ENCODE peak calls at places on chromosomes 3 and 15, in nine cellular contexts. One of them, this sample, is unnamed.

GRCh38 chr3:45664558-45664957 is 24.6 kb upstream of the SACM1L start:
- DNase-seq in cardiac muscle cell: no peak
- DNase-seq in AG09309: no peak
- DNase-seq in psoas muscle: no peak
- DNase-seq in lower leg skin: no peak
- DNase-seq in Calu3: no peak
- DNase-seq in uterus: no peak
- DNase-seq in cardiac fibroblast: no peak
- DNase-seq in thoracic aorta: no peak
- DNase-seq in this sample: no peak

GRCh38 chr15:92667291-92667904 is 11.8 kb upstream of the FAM174B start:
- DNase-seq in cardiac muscle cell: no peak
- DNase-seq in AG09309: no peak
- DNase-seq in psoas muscle: no peak
- DNase-seq in lower leg skin: no peak
- DNase-seq in Calu3: no peak
- DNase-seq in uterus: no peak
- DNase-seq in cardiac fibroblast: peak
- DNase-seq in thoracic aorta: no peak
- DNase-seq in this sample: no peak

GRCh38 chr3:38853021-38853420 is 37.0 kb upstream of the SCN10A start:
- DNase-seq in cardiac muscle cell: no peak
- DNase-seq in AG09309: no peak
- DNase-seq in psoas muscle: no peak
- DNase-seq in lower leg skin: no peak
- DNase-seq in Calu3: no peak
- DNase-seq in uterus: no peak
- DNase-seq in cardiac fibroblast: peak
- DNase-seq in thoracic aorta: no peak
- DNase-seq in this sample: no peak

GRCh38 chr3:187027531-187027936 is 97.2 kb downstream of the ST6GAL1 start:
- DNase-seq in cardiac muscle cell: no peak
- DNase-seq in AG09309: no peak
- DNase-seq in psoas muscle: no peak
- DNase-seq in lower leg skin: no peak
- DNase-seq in Calu3: no peak
- DNase-seq in uterus: no peak
- DNase-seq in cardiac fibroblast: no peak
- DNase-seq in thoracic aorta: no peak
- DNase-seq in this sample: no peak

GRCh38 chr3:149536429-149536828 is 61.9 kb downstream of the TM4SF4 start:
- DNase-seq in cardiac muscle cell: peak
- DNase-seq in AG09309: no peak
- DNase-seq in psoas muscle: peak
- DNase-seq in lower leg skin: no peak
- DNase-seq in Calu3: no peak
- DNase-seq in uterus: peak
- DNase-seq in cardiac fibroblast: peak
- DNase-seq in thoracic aorta: no peak
- DNase-seq in this sample: no peak

GRCh38 chr15:58240191-58240932 is 102.2 kb downstream of the AQP9 start:
- DNase-seq in cardiac muscle cell: no peak
- DNase-seq in AG09309: no peak
- DNase-seq in psoas muscle: no peak
- DNase-seq in lower leg skin: no peak
- DNase-seq in Calu3: no peak
- DNase-seq in uterus: no peak
- DNase-seq in cardiac fibroblast: no peak
- DNase-seq in thoracic aorta: no peak
- DNase-seq in this sample: no peak

GRCh38 chr3:21934576-21934975 is 183.6 kb upstream of the ZNF385D start:
- DNase-seq in cardiac muscle cell: no peak
- DNase-seq in AG09309: no peak
- DNase-seq in psoas muscle: no peak
- DNase-seq in lower leg skin: no peak
- DNase-seq in Calu3: no peak
- DNase-seq in uterus: no peak
- DNase-seq in cardiac fibroblast: no peak
- DNase-seq in thoracic aorta: no peak
- DNase-seq in this sample: no peak

GRCh38 chr15:29364429-29365078 is 94.9 kb upstream of the NSMCE3 start:
- DNase-seq in cardiac muscle cell: peak
- DNase-seq in AG09309: peak
- DNase-seq in psoas muscle: no peak
- DNase-seq in lower leg skin: no peak
- DNase-seq in Calu3: no peak
- DNase-seq in uterus: no peak
- DNase-seq in cardiac fibroblast: peak
- DNase-seq in thoracic aorta: no peak
- DNase-seq in this sample: no peak

GRCh38 chr3:160331127-160331937 is 67.7 kb downstream of the IFT80 start:
- DNase-seq in cardiac muscle cell: no peak
- DNase-seq in AG09309: peak
- DNase-seq in psoas muscle: no peak
- DNase-seq in lower leg skin: no peak
- DNase-seq in Calu3: peak
- DNase-seq in uterus: no peak
- DNase-seq in cardiac fibroblast: peak
- DNase-seq in thoracic aorta: no peak
- DNase-seq in this sample: peak

GRCh38 chr15:70505971-70506887 is 257.1 kb downstream of the UACA start:
- DNase-seq in cardiac muscle cell: no peak
- DNase-seq in AG09309: no peak
- DNase-seq in psoas muscle: no peak
- DNase-seq in lower leg skin: no peak
- DNase-seq in Calu3: no peak
- DNase-seq in uterus: no peak
- DNase-seq in cardiac fibroblast: no peak
- DNase-seq in thoracic aorta: no peak
- DNase-seq in this sample: no peak

GRCh38 chr15:67180514-67181191 is 73.8 kb downstream of the AAGAB start:
- DNase-seq in cardiac muscle cell: no peak
- DNase-seq in AG09309: no peak
- DNase-seq in psoas muscle: peak
- DNase-seq in lower leg skin: peak
- DNase-seq in Calu3: no peak
- DNase-seq in uterus: peak
- DNase-seq in cardiac fibroblast: no peak
- DNase-seq in thoracic aorta: no peak
- DNase-seq in this sample: no peak

GRCh38 chr15:52567886-52568568 is 803 bp downstream of the ARPP19 start:
- DNase-seq in cardiac muscle cell: no peak
- DNase-seq in AG09309: no peak
- DNase-seq in psoas muscle: peak
- DNase-seq in lower leg skin: no peak
- DNase-seq in Calu3: peak
- DNase-seq in uterus: no peak
- DNase-seq in cardiac fibroblast: peak
- DNase-seq in thoracic aorta: no peak
- DNase-seq in this sample: no peak

GRCh38 chr15:90840954-90841353 is 27.4 kb upstream of the FURIN start:
- DNase-seq in cardiac muscle cell: no peak
- DNase-seq in AG09309: no peak
- DNase-seq in psoas muscle: no peak
- DNase-seq in lower leg skin: no peak
- DNase-seq in Calu3: no peak
- DNase-seq in uterus: no peak
- DNase-seq in cardiac fibroblast: peak
- DNase-seq in thoracic aorta: no peak
- DNase-seq in this sample: no peak

GRCh38 chr15:76333720-76334437 is 2.7 kb upstream of the ISL2 start:
- DNase-seq in cardiac muscle cell: peak
- DNase-seq in AG09309: no peak
- DNase-seq in psoas muscle: no peak
- DNase-seq in lower leg skin: peak
- DNase-seq in Calu3: peak
- DNase-seq in uterus: no peak
- DNase-seq in cardiac fibroblast: no peak
- DNase-seq in thoracic aorta: no peak
- DNase-seq in this sample: no peak

GRCh38 chr3:39637807-39638206 is 170.3 kb downstream of the MOBP start:
- DNase-seq in cardiac muscle cell: no peak
- DNase-seq in AG09309: no peak
- DNase-seq in psoas muscle: no peak
- DNase-seq in lower leg skin: no peak
- DNase-seq in Calu3: peak
- DNase-seq in uterus: no peak
- DNase-seq in cardiac fibroblast: peak
- DNase-seq in thoracic aorta: no peak
- DNase-seq in this sample: no peak

GRCh38 chr3:43499256-43499655 is 122.6 kb downstream of the ANO10 start:
- DNase-seq in cardiac muscle cell: no peak
- DNase-seq in AG09309: no peak
- DNase-seq in psoas muscle: no peak
- DNase-seq in lower leg skin: no peak
- DNase-seq in Calu3: no peak
- DNase-seq in uterus: no peak
- DNase-seq in cardiac fibroblast: no peak
- DNase-seq in thoracic aorta: no peak
- DNase-seq in this sample: no peak

DNA sequence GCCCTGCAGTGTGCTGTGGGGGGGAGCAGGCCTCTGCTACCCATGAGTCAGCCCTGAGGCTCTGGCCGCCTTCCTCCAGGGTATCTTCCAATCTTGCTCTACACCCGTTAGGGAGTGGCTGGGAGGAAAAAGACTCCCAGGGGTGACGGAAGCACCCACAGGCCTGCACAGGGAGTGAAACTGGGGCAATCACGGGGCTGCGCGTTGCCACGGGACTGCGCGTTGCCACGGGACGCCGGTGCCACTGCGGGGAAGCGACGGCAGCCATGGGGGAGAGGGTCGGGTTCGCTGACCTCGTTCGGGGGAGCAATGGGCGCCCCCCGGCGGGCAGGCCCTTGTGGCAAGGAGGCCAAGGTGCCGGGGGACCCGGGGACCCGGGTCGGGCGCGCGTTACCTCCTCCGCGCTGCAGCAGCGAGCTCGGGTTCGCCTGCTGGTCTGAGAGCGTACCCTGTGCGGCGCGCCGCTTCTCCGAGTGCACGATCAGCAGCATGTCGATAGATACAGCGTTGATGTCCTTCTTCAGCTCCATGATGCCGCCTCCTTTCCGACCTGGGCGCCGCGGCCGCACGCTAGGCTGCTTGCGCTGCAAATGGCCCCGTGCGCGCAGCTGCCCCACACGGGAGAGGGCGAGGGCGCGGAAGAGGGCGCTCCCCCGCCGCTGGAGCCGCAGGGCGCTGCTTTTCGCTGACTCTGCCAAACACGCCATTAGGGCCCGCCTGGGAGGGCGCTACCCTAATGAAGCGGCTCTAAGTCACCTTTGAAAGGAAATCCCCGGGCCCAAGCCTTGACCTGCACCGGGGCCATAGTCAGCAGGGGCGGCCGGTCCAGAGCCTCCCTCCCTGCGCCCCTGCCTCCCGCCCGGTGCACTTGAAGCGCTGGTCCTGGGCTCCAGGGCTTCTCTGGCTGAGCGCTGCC is at the start of gene KY:
- DNase-seq in cardiac muscle cell: peak
- DNase-seq in AG09309: no peak
- DNase-seq in psoas muscle: peak
- DNase-seq in lower leg skin: no peak
- DNase-seq in Calu3: peak
- DNase-seq in uterus: peak
- DNase-seq in cardiac fibroblast: peak
- DNase-seq in thoracic aorta: no peak
- DNase-seq in this sample: no peak
- TF ChIP-seq CTCF in cardiac muscle cell: peak
- TF ChIP-seq CTCF in AG09309: peak
- TF ChIP-seq CTCF in psoas muscle: peak
- TF ChIP-seq CTCF in lower leg skin: no peak
- TF ChIP-seq CTCF in Calu3: peak
- TF ChIP-seq CTCF in uterus: peak
- TF ChIP-seq CTCF in cardiac fibroblast: no peak
- TF ChIP-seq CTCF in thoracic aorta: no peak
- TF ChIP-seq CTCF in this sample: peak

DNA sequence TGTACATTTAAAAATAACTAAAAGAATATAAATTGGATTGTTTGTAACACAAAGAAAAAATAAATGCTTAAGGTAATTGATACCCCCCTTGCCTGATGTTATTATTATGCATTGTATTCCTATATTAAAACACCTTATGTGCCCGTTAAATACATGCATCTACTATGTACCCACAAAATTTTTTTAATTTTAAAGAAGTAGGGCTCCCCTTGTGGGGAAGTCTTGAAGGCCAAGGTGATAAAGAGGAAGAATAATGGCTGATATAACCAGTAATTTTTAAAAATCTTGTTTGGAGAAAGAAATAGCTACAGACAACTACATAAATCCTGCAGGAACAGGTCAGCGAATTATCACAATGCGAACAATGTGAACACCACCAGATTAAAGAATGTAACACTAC is 451.7 kb upstream of the ARHGEF26 start:
- DNase-seq in cardiac muscle cell: no peak
- DNase-seq in AG09309: no peak
- DNase-seq in psoas muscle: no peak
- DNase-seq in lower leg skin: no peak
- DNase-seq in Calu3: no peak
- DNase-seq in uterus: no peak
- DNase-seq in cardiac fibroblast: no peak
- DNase-seq in thoracic aorta: no peak
- DNase-seq in this sample: no peak
- TF ChIP-seq CTCF in cardiac muscle cell: no peak
- TF ChIP-seq CTCF in AG09309: no peak
- TF ChIP-seq CTCF in psoas muscle: no peak
- TF ChIP-seq CTCF in lower leg skin: no peak
- TF ChIP-seq CTCF in Calu3: peak
- TF ChIP-seq CTCF in uterus: no peak
- TF ChIP-seq CTCF in cardiac fibroblast: no peak
- TF ChIP-seq CTCF in thoracic aorta: no peak
- TF ChIP-seq CTCF in this sample: peak

GRCh38 chr3:195563317-195563716 is 20.2 kb upstream of the PPP1R2 start:
- DNase-seq in cardiac muscle cell: no peak
- DNase-seq in AG09309: no peak
- DNase-seq in psoas muscle: no peak
- DNase-seq in lower leg skin: no peak
- DNase-seq in Calu3: no peak
- DNase-seq in uterus: peak
- DNase-seq in cardiac fibroblast: no peak
- DNase-seq in thoracic aorta: no peak
- DNase-seq in this sample: no peak
- TF ChIP-seq CTCF in cardiac muscle cell: no peak
- TF ChIP-seq CTCF in AG09309: no peak
- TF ChIP-seq CTCF in psoas muscle: no peak
- TF ChIP-seq CTCF in lower leg skin: no peak
- TF ChIP-seq CTCF in Calu3: no peak
- TF ChIP-seq CTCF in uterus: no peak
- TF ChIP-seq CTCF in cardiac fibroblast: no peak
- TF ChIP-seq CTCF in thoracic aorta: no peak
- TF ChIP-seq CTCF in this sample: no peak

DNA sequence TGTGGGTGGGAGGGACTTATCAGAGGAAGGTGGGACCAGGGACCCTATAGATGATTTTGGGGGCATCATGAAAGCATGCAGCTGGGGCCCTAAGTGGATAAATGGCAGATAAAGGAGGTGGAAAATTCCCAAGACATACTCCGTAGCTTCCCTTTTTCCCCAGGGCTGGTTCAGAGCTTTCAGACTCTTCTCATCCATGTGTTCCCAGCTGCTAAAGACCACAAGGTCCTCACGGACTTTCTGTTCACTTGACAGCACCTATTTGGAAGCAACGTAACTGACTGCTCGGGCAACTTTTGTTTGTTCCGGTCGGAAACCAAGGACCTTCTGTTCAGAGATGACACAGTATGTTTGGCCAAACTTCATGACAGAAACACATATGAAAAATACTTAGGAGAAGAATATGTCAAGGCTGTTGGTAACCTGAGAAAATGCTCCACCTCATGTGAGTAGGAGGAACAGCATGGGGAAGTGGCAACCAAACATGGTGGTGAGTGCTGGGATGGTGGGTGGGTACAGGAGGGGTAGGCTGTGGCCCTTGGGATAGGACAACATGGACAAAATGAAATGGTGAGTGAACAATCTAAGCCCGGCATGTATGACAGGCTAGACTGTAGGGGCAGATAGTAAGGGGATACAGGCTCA is 28.7 kb upstream of the SRPRB start:
- DNase-seq in cardiac muscle cell: no peak
- DNase-seq in AG09309: no peak
- DNase-seq in psoas muscle: no peak
- DNase-seq in lower leg skin: no peak
- DNase-seq in Calu3: no peak
- DNase-seq in uterus: no peak
- DNase-seq in cardiac fibroblast: no peak
- DNase-seq in thoracic aorta: no peak
- DNase-seq in this sample: no peak
- TF ChIP-seq CTCF in cardiac muscle cell: no peak
- TF ChIP-seq CTCF in AG09309: no peak
- TF ChIP-seq CTCF in psoas muscle: no peak
- TF ChIP-seq CTCF in lower leg skin: no peak
- TF ChIP-seq CTCF in Calu3: no peak
- TF ChIP-seq CTCF in uterus: no peak
- TF ChIP-seq CTCF in cardiac fibroblast: no peak
- TF ChIP-seq CTCF in thoracic aorta: no peak
- TF ChIP-seq CTCF in this sample: no peak